ENCODE peak calls at places on chromosomes 1 and 21, in ten cellular contexts. W, K, F, T, Y, N, Q, R, M and E are unnamed samples.

GRCh38 chr1:168554603-168555520 is 11.1 kb upstream of the XCL2 start:
- DNase-seq in W (no peak), K (no peak), F (no peak), T (no peak), Y (no peak), N (no peak), Q (no peak), R (no peak), M (no peak), E (no peak)

GRCh38 chr21:27362249-27362648 is 395.4 kb upstream of the ADAMTS5 start:
- DNase-seq in W (no peak), K (no peak), F (no peak), T (no peak), Y (no peak), N (no peak), Q (no peak), R (no peak), M (no peak), E (no peak)

GRCh38 chr1:228782662-228783414 is 47.6 kb downstream of the RHOU start:
- DNase-seq in W (peak; percentile 70), K (no peak), F (no peak), T (no peak), Y (no peak), N (no peak), Q (no peak), R (no peak), M (no peak), E (no peak)

GRCh38 chr21:33064623-33064996 is 5.3 kb upstream of the OLIG1 start:
- DNase-seq in W (no peak), K (peak; percentile 21), F (no peak), T (no peak), Y (no peak), N (no peak), Q (no peak), R (no peak), M (no peak), E (no peak)

GRCh38 chr1:103063911-103064310 is 44.4 kb downstream of the COL11A1 start:
- DNase-seq in W (no peak), K (no peak), F (no peak), T (no peak), Y (no peak), N (no peak), Q (no peak), R (no peak), M (no peak), E (no peak)

GRCh38 chr1:54272772-54273091 is 72.8 kb downstream of the MRPL37 start:
- DNase-seq in W (no peak), K (no peak), F (no peak), T (no peak), Y (no peak), N (no peak), Q (no peak), R (no peak), M (no peak), E (no peak)

GRCh38 chr1:103788377-103788776 is 38.7 kb downstream of the AMY1C start:
- DNase-seq in W (no peak), K (no peak), F (no peak), T (peak; percentile 3), Y (no peak), N (no peak), Q (no peak), R (no peak), M (no peak), E (no peak)

GRCh38 chr1:205375816-205376545 is 19.3 kb upstream of the KLHDC8A start:
- DNase-seq in W (peak; percentile 34), K (no peak), F (no peak), T (peak; percentile 55), Y (no peak), N (no peak), Q (no peak), R (no peak), M (no peak), E (no peak)

GRCh38 chr1:230145953-230146476 is 79.0 kb downstream of the GALNT2 start:
- DNase-seq in W (no peak), K (no peak), F (no peak), T (no peak), Y (no peak), N (no peak), Q (no peak), R (no peak), M (no peak), E (peak; percentile 55)

GRCh38 chr1:234326493-234327366 is 46.5 kb upstream of the COA6 start:
- DNase-seq in W (peak; percentile 55), K (peak; percentile 73), F (no peak), T (peak; percentile 54), Y (peak; percentile 23), N (peak; percentile 4), Q (no peak), R (peak; percentile 19), M (peak; percentile 72), E (peak; percentile 76)

GRCh38 chr1:106876384-106876783 is 180.1 kb upstream of the PRMT6 start:
- DNase-seq in W (no peak), K (no peak), F (no peak), T (no peak), Y (no peak), N (no peak), Q (no peak), R (no peak), M (no peak), E (no peak)

GRCh38 chr1:177306981-177307380 is 136.2 kb downstream of the BRINP2 start:
- DNase-seq in W (no peak), K (no peak), F (no peak), T (no peak), Y (no peak), N (no peak), Q (no peak), R (no peak), M (no peak), E (no peak)

DNA sequence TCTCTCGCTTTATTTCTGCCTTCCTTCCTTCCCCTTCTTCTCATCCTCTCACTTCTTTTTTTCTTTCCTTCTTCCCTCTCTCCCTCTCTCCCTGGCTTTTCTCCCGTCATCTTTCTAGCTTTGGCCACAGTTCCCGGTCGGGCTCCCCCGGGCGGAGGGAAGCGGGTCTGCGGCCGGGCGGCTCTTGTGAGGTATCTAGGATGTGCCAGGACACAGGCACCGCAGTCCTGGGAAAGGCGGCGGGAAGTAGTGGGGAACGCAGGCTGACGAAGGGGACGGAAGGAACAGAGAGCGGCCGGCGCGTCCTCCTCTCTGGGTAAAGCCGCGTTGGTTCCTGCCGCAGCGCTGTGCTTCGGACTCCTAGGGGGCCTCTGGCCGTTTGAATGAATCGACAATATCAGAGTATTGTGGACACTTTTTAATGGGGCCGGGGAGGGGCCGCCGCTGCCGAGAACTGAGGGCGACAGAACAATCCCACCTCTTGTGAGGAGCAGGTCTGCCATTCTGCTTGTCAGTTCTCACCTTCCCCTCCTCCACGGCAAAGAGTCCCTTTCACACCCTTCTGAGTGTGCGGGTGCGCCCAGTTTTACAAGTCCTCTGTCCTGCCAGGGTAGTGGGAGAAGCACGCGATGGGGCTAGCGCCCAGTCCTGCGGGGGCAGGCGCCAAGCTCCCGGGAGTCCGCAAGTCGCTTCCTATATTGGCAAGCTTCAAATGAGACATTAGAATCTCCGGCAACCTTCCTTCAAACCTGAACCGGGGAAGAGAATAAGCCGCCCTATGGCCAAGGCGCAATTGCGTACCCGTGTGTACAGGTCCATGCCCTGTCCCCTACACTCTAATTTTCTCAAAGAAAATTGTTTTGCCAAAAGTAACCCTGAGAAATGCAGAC is 1.1 kb upstream of the LHX9 start:
- DNase-seq in W (peak; percentile 54), K (peak; percentile 80), F (peak; percentile 58), T (peak; percentile 57), Y (peak; percentile 45), N (no peak), Q (no peak), R (no peak), M (peak; percentile 90), E (peak; percentile 39)
- TF ChIP-seq CTCF in W (peak; percentile 43), K (peak; percentile 51), F (peak; percentile 22), T (peak; percentile 75), Y (peak; percentile 59), N (peak; percentile 58), Q (no peak), R (peak; percentile 81), M (peak; percentile 81), E (peak; percentile 18)

DNA sequence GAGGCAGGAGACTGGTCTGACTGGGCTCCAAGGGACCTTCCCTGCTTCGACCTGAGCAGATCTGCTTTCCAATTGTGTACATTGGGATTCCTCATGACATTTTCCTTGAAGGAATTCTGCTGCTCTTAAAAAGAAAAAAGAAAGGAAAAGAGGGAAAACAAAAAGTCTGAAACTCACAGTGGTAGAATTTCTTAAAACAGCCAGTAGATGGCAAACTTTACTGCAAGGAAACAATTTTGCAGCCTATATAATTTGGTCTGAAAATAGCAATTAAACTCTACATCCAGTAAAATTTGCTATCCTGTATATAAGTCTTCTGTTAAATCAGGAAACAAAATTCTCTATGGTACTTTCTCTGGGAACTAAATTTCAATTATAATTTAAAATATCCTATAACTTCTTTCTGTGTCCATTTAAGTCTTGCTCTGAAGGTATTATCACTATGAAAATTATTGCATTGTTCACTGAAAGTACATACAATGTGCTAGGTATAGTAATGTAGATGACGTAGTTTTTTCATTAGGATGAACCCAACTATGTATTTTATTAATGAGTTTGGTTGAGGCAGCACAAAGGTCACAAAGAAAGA is 59.8 kb downstream of the CRB1 start:
- DNase-seq in W (no peak), K (no peak), F (no peak), T (no peak), Y (no peak), N (no peak), Q (no peak), R (no peak), M (peak; percentile 16), E (no peak)
- TF ChIP-seq CTCF in W (peak; percentile 41), K (peak; percentile 84), F (peak; percentile 36), T (peak; percentile 69), Y (peak; percentile 64), N (peak; percentile 65), Q (no peak), R (peak; percentile 51), M (peak; percentile 79), E (no peak)

GRCh38 chr1:196660912-196661311 is 9.1 kb downstream of the CFH start:
- DNase-seq in W (no peak), K (no peak), F (no peak), T (peak; percentile 62), Y (no peak), N (no peak), Q (no peak), R (no peak), M (peak; percentile 46), E (peak; percentile 29)
- TF ChIP-seq CTCF in W (peak; percentile 29), K (peak; percentile 69), F (peak; percentile 47), T (peak; percentile 15), Y (peak; percentile 62), N (no peak), Q (peak; percentile 40), R (no peak), M (peak; percentile 74), E (peak; percentile 25)

DNA sequence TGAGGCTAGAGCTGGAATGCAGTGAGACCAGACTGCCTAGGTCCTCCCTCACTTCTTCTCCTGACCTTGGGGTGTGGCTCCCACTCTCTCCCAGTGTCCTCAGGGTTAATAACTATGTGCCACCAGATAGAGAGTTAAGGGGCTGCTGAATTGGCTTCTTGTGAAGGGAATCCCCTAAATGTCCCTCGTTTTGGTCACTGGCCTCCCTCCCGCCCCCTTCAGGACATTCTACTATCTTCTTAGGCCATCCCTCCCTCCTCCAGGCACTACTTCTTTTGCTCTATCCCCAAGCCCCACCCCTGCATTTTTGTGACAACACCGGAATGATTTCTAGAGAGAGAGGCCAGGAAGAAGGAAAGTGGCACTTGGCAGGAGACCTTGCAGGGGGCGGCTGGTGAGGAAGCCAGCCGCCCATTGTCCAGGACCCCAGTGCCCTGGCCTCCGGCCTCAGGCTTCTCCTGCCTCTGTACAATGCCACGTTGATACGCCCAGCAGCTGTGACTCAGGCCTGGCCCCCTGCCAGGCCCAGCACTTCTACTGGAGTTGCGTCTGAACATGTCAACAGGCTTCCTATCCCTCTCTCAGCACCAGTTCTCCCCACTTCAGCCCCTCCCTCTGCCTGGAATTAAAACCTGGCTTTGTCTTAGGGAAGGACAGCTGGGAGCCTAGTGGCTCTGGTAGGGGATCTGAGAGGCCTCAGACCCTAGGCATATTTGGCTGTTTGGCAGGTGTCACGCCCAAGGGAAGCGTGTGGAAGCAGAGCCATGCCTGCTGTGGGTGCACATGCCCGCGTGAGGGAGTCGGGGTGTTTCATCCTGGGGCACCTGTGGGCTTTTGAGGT is 9.1 kb downstream of the LMNA start:
- DNase-seq in W (peak; percentile 95), K (peak; percentile 42), F (peak; percentile 95), T (peak; percentile 99), Y (peak; percentile 96), N (peak; percentile 97), Q (peak; percentile 99), R (peak; percentile 85), M (peak; percentile 79), E (no peak)
- TF ChIP-seq CTCF in W (peak; percentile 22), K (peak; percentile 18), F (peak; percentile 5), T (peak; percentile 38), Y (peak; percentile 19), N (peak; percentile 34), Q (no peak), R (peak; percentile 31), M (peak; percentile 54), E (no peak)